ENCODE peak calls at places on chromosomes 16 and 17, in six cellular contexts. Q is HAP-1; W is activated T-cell treated with anti-CD3 and anti-CD28 coated beads, Interleukin-2, amount 50 U/mL, for 72 hours; H is NCI-H1417; Z is RPMI8226; X is stimulated activated CD8-positive, alpha-beta memory T cell treated with anti-CD3 and anti-CD28 coated beads, Interleukin-7, amount 100 ng/mL, for 1 hour. F is an unnamed sample.

GRCh38 chr16:70437017-70437581 is 1.8 kb downstream of the ST3GAL2 start:
- DNase-seq in Q (peak), W (no peak), H (peak), Z (no peak), X (no peak), F (no peak)

GRCh38 chr16:8271344-8271743 is 319.0 kb downstream of the TMEM114 start:
- DNase-seq in Q (no peak), W (no peak), H (no peak), Z (no peak), X (no peak), F (no peak)

GRCh38 chr17:67479119-67479517 is 102.0 kb downstream of the PITPNC1 start:
- DNase-seq in Q (no peak), W (no peak), H (no peak), Z (no peak), X (no peak), F (no peak)

GRCh38 chr17:69523252-69523861 is 108.9 kb downstream of the MAP2K6 start:
- DNase-seq in Q (peak), W (peak), H (peak), Z (peak), X (no peak), F (peak)

GRCh38 chr16:84421081-84421937 is 53.0 kb downstream of the ATP2C2 start:
- DNase-seq in Q (no peak), W (no peak), H (no peak), Z (no peak), X (no peak), F (no peak)

GRCh38 chr16:86384263-86384649 is 126.1 kb upstream of the FOXF1 start:
- DNase-seq in Q (no peak), W (no peak), H (no peak), Z (no peak), X (no peak), F (no peak)

GRCh38 chr17:80030730-80031410 is 4.8 kb downstream of the TBC1D16 start:
- DNase-seq in Q (no peak), W (no peak), H (no peak), Z (no peak), X (no peak), F (no peak)

GRCh38 chr16:89880477-89881367 is 7.3 kb downstream of the TCF25 start:
- DNase-seq in Q (no peak), W (no peak), H (peak), Z (no peak), X (no peak), F (peak)

GRCh38 chr17:13931752-13932477 is 137.4 kb upstream of the COX10 start:
- DNase-seq in Q (no peak), W (no peak), H (no peak), Z (no peak), X (peak), F (no peak)

GRCh38 chr16:48720266-48720665 is 110.3 kb upstream of the N4BP1 start:
- DNase-seq in Q (peak), W (no peak), H (no peak), Z (peak), X (no peak), F (peak)

GRCh38 chr17:77373298-77374169 is 232.8 kb downstream of the SEC14L1 start:
- DNase-seq in Q (no peak), W (peak), H (no peak), Z (no peak), X (no peak), F (no peak)

GRCh38 chr17:4679652-4680051 is 24.3 kb downstream of the PELP1 start:
- DNase-seq in Q (no peak), W (no peak), H (no peak), Z (no peak), X (no peak), F (no peak)

GRCh38 chr17:4177732-4178131 is 34.7 kb downstream of the CYB5D2 start:
- DNase-seq in Q (no peak), W (no peak), H (no peak), Z (no peak), X (no peak), F (no peak)

GRCh38 chr16:11759163-11759834 is 16.6 kb upstream of the TXNDC11 start:
- DNase-seq in Q (no peak), W (no peak), H (no peak), Z (no peak), X (no peak), F (no peak)

GRCh38 chr16:78297066-78297666 is 197.7 kb downstream of the WWOX start:
- DNase-seq in Q (no peak), W (no peak), H (peak), Z (no peak), X (no peak), F (no peak)

GRCh38 chr17:3004150-3004801 is 59.1 kb downstream of the OR1D5 start:
- DNase-seq in Q (peak), W (peak), H (peak), Z (peak), X (peak), F (peak)

GRCh38 chr16:19883296-19883951 is 1.2 kb downstream of the GPRC5B start:
- DNase-seq in Q (peak), W (no peak), H (no peak), Z (no peak), X (no peak), F (no peak)

GRCh38 chr16:88505405-88506082 is 52.5 kb downstream of the ZFPM1 start:
- DNase-seq in Q (peak), W (peak), H (peak), Z (peak), X (peak), F (no peak)

GRCh38 chr16:81265658-81266451 is 27.4 kb downstream of the BCO1 start:
- DNase-seq in Q (no peak), W (no peak), H (no peak), Z (no peak), X (no peak), F (no peak)

GRCh38 chr17:56707312-56708219 is 114.1 kb downstream of the NOG start:
- DNase-seq in Q (peak), W (no peak), H (no peak), Z (no peak), X (no peak), F (no peak)